ENCODE peak calls at places on chromosome 19, in seven cellular contexts. One of them, this sample, is unnamed.
A peak's percentile ranks its signal among the peaks of the same experiment; 100 is the strongest.

GRCh38 chr19:41192574-41193419 is at the start of gene CYP2S1:
- DNase-seq in HepG2: no peak
- DNase-seq in SK-N-SH: no peak
- DNase-seq in GM12878: no peak
- DNase-seq in K562: peak; percentile 82
- DNase-seq in H1: no peak
- DNase-seq in HCT116: peak; percentile 15
- DNase-seq in this sample: no peak

GRCh38 chr19:36489920-36490415 is 607 bp upstream of the ZNF566 start:
- DNase-seq in K562: peak; percentile 93
- DNase-seq in GM12878: peak; percentile 73
- DNase-seq in SK-N-SH: peak; percentile 91
- DNase-seq in HCT116: no peak
- DNase-seq in HepG2: peak; percentile 94
- DNase-seq in H1: peak; percentile 93
- DNase-seq in this sample: peak; percentile 83

GRCh38 chr19:46604781-46605355 is 3.7 kb downstream of the CALM3 start:
- DNase-seq in SK-N-SH: peak; percentile 65
- DNase-seq in GM12878: no peak
- DNase-seq in HCT116: no peak
- DNase-seq in HepG2: no peak
- DNase-seq in H1: no peak
- DNase-seq in K562: no peak
- DNase-seq in this sample: no peak

GRCh38 chr19:35692010-35692409 is 12.3 kb upstream of the ZBTB32 start:
- DNase-seq in SK-N-SH: no peak
- DNase-seq in GM12878: no peak
- DNase-seq in HepG2: no peak
- DNase-seq in HCT116: no peak
- DNase-seq in H1: no peak
- DNase-seq in K562: no peak
- DNase-seq in this sample: no peak

GRCh38 chr19:20078696-20079095 is 896 bp downstream of the ZNF90 start:
- DNase-seq in SK-N-SH: peak; percentile 36
- DNase-seq in HCT116: no peak
- DNase-seq in HepG2: no peak
- DNase-seq in K562: no peak
- DNase-seq in GM12878: no peak
- DNase-seq in H1: no peak
- DNase-seq in this sample: no peak

GRCh38 chr19:6577410-6578125 is 13.4 kb downstream of the CD70 start:
- DNase-seq in HCT116: no peak
- DNase-seq in K562: peak; percentile 57
- DNase-seq in H1: no peak
- DNase-seq in HepG2: no peak
- DNase-seq in SK-N-SH: no peak
- DNase-seq in GM12878: peak; percentile 96
- DNase-seq in this sample: no peak

GRCh38 chr19:3041756-3042517 is 12.9 kb upstream of the TLE2 start:
- DNase-seq in SK-N-SH: no peak
- DNase-seq in K562: no peak
- DNase-seq in GM12878: no peak
- DNase-seq in HepG2: no peak
- DNase-seq in H1: no peak
- DNase-seq in HCT116: no peak
- DNase-seq in this sample: no peak

GRCh38 chr19:23440791-23441190 is 45.5 kb upstream of the ZNF91 start:
- DNase-seq in HCT116: no peak
- DNase-seq in GM12878: no peak
- DNase-seq in HepG2: no peak
- DNase-seq in SK-N-SH: peak; percentile 39
- DNase-seq in H1: no peak
- DNase-seq in K562: peak; percentile 16
- DNase-seq in this sample: no peak

GRCh38 chr19:45117167-45117594 is 24.2 kb downstream of the PPP1R37 start:
- DNase-seq in HepG2: no peak
- DNase-seq in K562: peak; percentile 54
- DNase-seq in HCT116: no peak
- DNase-seq in GM12878: peak; percentile 73
- DNase-seq in H1: no peak
- DNase-seq in SK-N-SH: no peak
- DNase-seq in this sample: no peak

GRCh38 chr19:56942749-56943148 is 102.2 kb upstream of the PEG3 start:
- DNase-seq in H1: no peak
- DNase-seq in HepG2: no peak
- DNase-seq in SK-N-SH: peak; percentile 55
- DNase-seq in K562: peak; percentile 2
- DNase-seq in HCT116: no peak
- DNase-seq in GM12878: no peak
- DNase-seq in this sample: no peak

GRCh38 chr19:3852614-3853254 is 16.1 kb downstream of the ZFR2 start:
- DNase-seq in SK-N-SH: no peak
- DNase-seq in H1: no peak
- DNase-seq in HCT116: peak; percentile 79
- DNase-seq in HepG2: peak; percentile 31
- DNase-seq in K562: peak; percentile 79
- DNase-seq in GM12878: no peak
- DNase-seq in this sample: no peak

GRCh38 chr19:18521692-18522123 is at the start of gene ELL:
- DNase-seq in SK-N-SH: no peak
- DNase-seq in GM12878: no peak
- DNase-seq in H1: no peak
- DNase-seq in HCT116: no peak
- DNase-seq in HepG2: no peak
- DNase-seq in K562: no peak
- DNase-seq in this sample: no peak
- TF ChIP-seq SIN3A in SK-N-SH: no peak
- TF ChIP-seq SIN3A in GM12878: peak; percentile 18
- TF ChIP-seq SIN3A in H1: no peak
- TF ChIP-seq SIN3A in HCT116: no peak
- TF ChIP-seq SIN3A in HepG2: no peak
- TF ChIP-seq SIN3A in K562: peak; percentile 87
- TF ChIP-seq SIN3A in this sample: no peak

GRCh38 chr19:590396-590745 is 690 bp downstream of the HCN2 start:
- DNase-seq in GM12878: no peak
- DNase-seq in K562: peak; percentile 69
- DNase-seq in SK-N-SH: peak; percentile 68
- DNase-seq in HepG2: no peak
- DNase-seq in HCT116: no peak
- DNase-seq in H1: no peak
- DNase-seq in this sample: no peak

GRCh38 chr19:589693-590395 is at the start of gene HCN2:
- DNase-seq in SK-N-SH: peak; percentile 89
- DNase-seq in HepG2: no peak
- DNase-seq in HCT116: no peak
- DNase-seq in H1: no peak
- DNase-seq in K562: peak; percentile 21
- DNase-seq in GM12878: no peak
- DNase-seq in this sample: no peak

GRCh38 chr19:590750-591098 is 1.0 kb downstream of the HCN2 start:
- DNase-seq in SK-N-SH: no peak
- DNase-seq in K562: no peak
- DNase-seq in GM12878: no peak
- DNase-seq in HCT116: no peak
- DNase-seq in HepG2: no peak
- DNase-seq in H1: no peak
- DNase-seq in this sample: no peak

GRCh38 chr19:588758-589692 is 656 bp upstream of the HCN2 start:
- DNase-seq in SK-N-SH: peak; percentile 59
- DNase-seq in HepG2: no peak
- DNase-seq in HCT116: no peak
- DNase-seq in H1: no peak
- DNase-seq in K562: peak; percentile 52
- DNase-seq in GM12878: no peak
- DNase-seq in this sample: no peak

DNA sequence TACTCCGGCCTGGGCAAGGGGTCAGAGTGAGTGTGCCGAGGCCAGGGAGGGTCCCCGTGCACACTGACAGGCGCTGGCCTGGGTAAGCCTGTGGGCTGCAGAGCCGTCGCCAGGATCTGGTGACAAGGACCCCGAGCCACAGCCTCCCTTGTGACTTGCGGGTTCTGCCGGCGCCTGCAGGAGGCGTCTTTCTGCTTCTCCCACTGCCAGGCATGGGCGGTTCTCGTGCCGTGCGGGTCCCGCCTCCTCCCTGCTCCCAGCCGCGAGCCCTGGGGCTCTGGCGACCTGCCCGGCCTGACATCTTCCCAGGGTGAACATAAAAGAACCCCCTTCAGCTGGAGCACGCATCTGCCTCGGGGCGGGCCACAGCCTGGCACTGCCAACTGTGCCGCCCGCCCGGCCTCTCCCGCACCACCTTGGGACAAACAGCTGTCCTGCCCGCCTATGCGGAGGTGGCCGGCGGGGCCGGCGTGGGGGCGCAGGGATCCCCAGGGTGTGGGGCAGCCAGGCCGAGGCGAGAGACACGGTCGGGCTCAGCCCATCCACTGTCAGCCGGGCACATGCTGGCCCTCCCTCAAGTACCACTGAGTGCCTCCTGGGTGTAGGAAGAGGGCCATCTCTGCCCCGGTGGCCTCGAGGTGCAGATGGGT is 1.5 kb upstream of the HCN2 start:
- DNase-seq in K562: peak; percentile 76
- DNase-seq in HepG2: peak; percentile 57
- DNase-seq in GM12878: no peak
- DNase-seq in SK-N-SH: peak; percentile 92
- DNase-seq in HCT116: peak; percentile 69
- DNase-seq in H1: peak; percentile 61
- DNase-seq in this sample: no peak
- TF ChIP-seq SIN3A in K562: no peak
- TF ChIP-seq SIN3A in HepG2: no peak
- TF ChIP-seq SIN3A in GM12878: no peak
- TF ChIP-seq SIN3A in SK-N-SH: no peak
- TF ChIP-seq SIN3A in HCT116: no peak
- TF ChIP-seq SIN3A in H1: peak; percentile 73
- TF ChIP-seq SIN3A in this sample: no peak

DNA sequence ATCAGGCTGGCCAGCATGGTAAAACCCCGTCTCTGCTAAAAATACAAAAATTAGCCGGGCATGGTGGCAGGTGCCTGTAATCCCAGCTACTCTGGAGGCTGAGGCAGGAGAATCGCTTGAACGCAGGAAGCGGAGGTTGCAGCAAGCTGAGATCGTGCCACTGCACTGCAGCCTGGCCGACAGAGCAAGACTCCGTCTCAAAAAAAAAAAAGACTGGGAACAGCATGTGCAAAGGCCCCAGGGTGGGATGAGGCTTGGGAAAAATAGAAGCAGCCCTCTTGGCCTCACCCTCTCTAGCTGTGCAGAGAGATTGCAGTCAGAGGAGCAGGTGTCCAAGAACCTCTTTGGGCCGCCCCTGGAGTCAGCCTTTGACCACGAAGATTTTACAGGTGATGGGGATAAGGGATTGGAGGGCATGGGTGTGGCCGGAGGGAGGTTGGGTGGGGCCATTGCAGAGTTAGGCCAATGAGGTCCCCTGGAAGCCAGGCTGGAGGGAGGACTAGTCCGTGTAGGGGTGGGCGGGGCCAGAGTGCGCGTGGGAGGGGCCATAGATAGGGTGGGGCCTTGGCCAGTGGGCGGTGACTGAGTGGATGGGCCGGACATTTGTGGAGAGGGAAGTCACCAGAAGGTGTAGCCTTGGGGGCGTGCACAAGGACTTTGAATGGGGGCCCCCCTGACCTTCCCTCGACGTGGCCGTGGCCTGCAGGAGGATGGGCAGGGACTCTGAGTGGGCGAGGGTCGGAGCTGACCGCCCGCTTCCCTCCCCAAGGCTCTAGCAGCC is 16.9 kb upstream of the B3GNT3 start:
- DNase-seq in GM12878: no peak
- DNase-seq in HepG2: peak; percentile 40
- DNase-seq in HCT116: peak; percentile 90
- DNase-seq in SK-N-SH: peak; percentile 82
- DNase-seq in K562: peak; percentile 93
- DNase-seq in H1: peak; percentile 87
- DNase-seq in this sample: no peak
- TF ChIP-seq SIN3A in GM12878: no peak
- TF ChIP-seq SIN3A in HepG2: no peak
- TF ChIP-seq SIN3A in HCT116: no peak
- TF ChIP-seq SIN3A in SK-N-SH: no peak
- TF ChIP-seq SIN3A in K562: no peak
- TF ChIP-seq SIN3A in H1: no peak
- TF ChIP-seq SIN3A in this sample: no peak

GRCh38 chr19:16661480-16662034 is 618 bp downstream of the TMEM38A start:
- DNase-seq in GM12878: no peak
- DNase-seq in SK-N-SH: peak; percentile 36
- DNase-seq in K562: peak; percentile 29
- DNase-seq in H1: no peak
- DNase-seq in HepG2: no peak
- DNase-seq in HCT116: no peak
- DNase-seq in this sample: no peak
- TF ChIP-seq SIN3A in GM12878: no peak
- TF ChIP-seq SIN3A in SK-N-SH: no peak
- TF ChIP-seq SIN3A in K562: no peak
- TF ChIP-seq SIN3A in H1: no peak
- TF ChIP-seq SIN3A in HepG2: no peak
- TF ChIP-seq SIN3A in HCT116: no peak
- TF ChIP-seq SIN3A in this sample: no peak

DNA sequence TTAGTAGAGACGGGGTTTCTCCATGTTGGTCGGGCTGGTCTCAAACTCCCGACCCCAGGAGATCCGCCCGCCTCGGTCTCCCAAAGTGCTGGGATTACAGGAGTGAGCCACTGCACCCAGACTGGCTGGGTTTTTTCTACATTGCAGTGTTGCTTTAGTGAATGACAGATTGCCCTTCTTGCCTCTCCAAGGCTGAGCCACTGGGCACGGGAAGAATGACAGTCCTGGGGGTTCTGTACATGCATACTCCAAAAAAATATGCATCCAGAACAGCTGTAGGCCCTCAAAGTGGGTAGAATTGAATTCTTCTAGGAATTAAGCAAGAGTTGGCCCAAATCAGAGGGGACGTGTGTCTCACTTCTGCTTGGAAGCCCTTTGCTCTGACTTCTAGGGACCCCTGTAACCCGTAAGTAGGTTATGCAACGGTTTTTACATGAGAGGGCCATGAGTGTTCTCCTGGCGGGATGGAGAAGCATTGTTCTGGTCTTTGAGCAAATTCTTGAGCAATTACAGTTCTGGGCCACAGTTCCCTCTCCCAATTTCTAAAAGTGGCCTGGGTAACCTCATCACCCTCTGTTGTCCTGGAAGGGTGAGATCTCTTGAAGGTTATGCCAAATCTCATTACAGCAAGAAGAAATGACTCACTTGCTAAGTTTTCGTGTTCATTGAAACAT is 3.6 kb downstream of the ACTN4 start:
- DNase-seq in SK-N-SH: no peak
- DNase-seq in HepG2: no peak
- DNase-seq in H1: no peak
- DNase-seq in GM12878: no peak
- DNase-seq in HCT116: no peak
- DNase-seq in K562: no peak
- DNase-seq in this sample: peak; percentile 100
- TF ChIP-seq SIN3A in SK-N-SH: peak; percentile 48
- TF ChIP-seq SIN3A in HepG2: no peak
- TF ChIP-seq SIN3A in H1: no peak
- TF ChIP-seq SIN3A in GM12878: no peak
- TF ChIP-seq SIN3A in HCT116: no peak
- TF ChIP-seq SIN3A in K562: no peak
- TF ChIP-seq SIN3A in this sample: no peak